ENCODE peak calls at places on chromosome 9, in five cellular contexts. One of them, this sample, is unnamed.

GRCh38 chr9:109483771-109484442 is 14.2 kb downstream of the PTPN3 start:
- DNase-seq in mucosa of gallbladder: no peak
- DNase-seq in SJSA1: no peak
- DNase-seq in naive B cell: no peak
- DNase-seq in activated T-cell treated with anti-CD3 and anti-CD28 coated beads, Interleukin-2, amount 50 U/mL, for 4 hours: no peak
- DNase-seq in this sample: no peak

GRCh38 chr9:86838883-86839497 is 108.3 kb downstream of the GAS1 start:
- DNase-seq in mucosa of gallbladder: no peak
- DNase-seq in SJSA1: no peak
- DNase-seq in naive B cell: no peak
- DNase-seq in activated T-cell treated with anti-CD3 and anti-CD28 coated beads, Interleukin-2, amount 50 U/mL, for 4 hours: no peak
- DNase-seq in this sample: no peak

GRCh38 chr9:126471084-126471611 is 142.6 kb upstream of the LMX1B start:
- DNase-seq in mucosa of gallbladder: peak
- DNase-seq in SJSA1: peak
- DNase-seq in naive B cell: peak
- DNase-seq in activated T-cell treated with anti-CD3 and anti-CD28 coated beads, Interleukin-2, amount 50 U/mL, for 4 hours: peak
- DNase-seq in this sample: no peak

GRCh38 chr9:93541581-93542349 is 34.6 kb upstream of the PHF2 start:
- DNase-seq in mucosa of gallbladder: no peak
- DNase-seq in SJSA1: no peak
- DNase-seq in naive B cell: no peak
- DNase-seq in activated T-cell treated with anti-CD3 and anti-CD28 coated beads, Interleukin-2, amount 50 U/mL, for 4 hours: no peak
- DNase-seq in this sample: no peak

GRCh38 chr9:127506117-127506813 is 55.0 kb downstream of the LRSAM1 start:
- DNase-seq in mucosa of gallbladder: no peak
- DNase-seq in SJSA1: no peak
- DNase-seq in naive B cell: no peak
- DNase-seq in activated T-cell treated with anti-CD3 and anti-CD28 coated beads, Interleukin-2, amount 50 U/mL, for 4 hours: no peak
- DNase-seq in this sample: no peak

GRCh38 chr9:98983295-98984268 is 39.9 kb downstream of the COL15A1 start:
- DNase-seq in mucosa of gallbladder: no peak
- DNase-seq in SJSA1: peak
- DNase-seq in naive B cell: no peak
- DNase-seq in activated T-cell treated with anti-CD3 and anti-CD28 coated beads, Interleukin-2, amount 50 U/mL, for 4 hours: no peak
- DNase-seq in this sample: peak

GRCh38 chr9:133238272-133238850 is 29.3 kb upstream of the OBP2B start:
- DNase-seq in mucosa of gallbladder: peak
- DNase-seq in SJSA1: no peak
- DNase-seq in naive B cell: peak
- DNase-seq in activated T-cell treated with anti-CD3 and anti-CD28 coated beads, Interleukin-2, amount 50 U/mL, for 4 hours: peak
- DNase-seq in this sample: peak

GRCh38 chr9:87322840-87323635 is 174.6 kb upstream of the DAPK1 start:
- DNase-seq in mucosa of gallbladder: no peak
- DNase-seq in SJSA1: no peak
- DNase-seq in naive B cell: no peak
- DNase-seq in activated T-cell treated with anti-CD3 and anti-CD28 coated beads, Interleukin-2, amount 50 U/mL, for 4 hours: no peak
- DNase-seq in this sample: no peak

GRCh38 chr9:7086389-7086788 is 328.6 kb downstream of the KDM4C start:
- DNase-seq in mucosa of gallbladder: no peak
- DNase-seq in SJSA1: no peak
- DNase-seq in naive B cell: no peak
- DNase-seq in activated T-cell treated with anti-CD3 and anti-CD28 coated beads, Interleukin-2, amount 50 U/mL, for 4 hours: no peak
- DNase-seq in this sample: no peak

GRCh38 chr9:137174722-137175293 is 3.0 kb upstream of the TMEM210 start:
- DNase-seq in mucosa of gallbladder: no peak
- DNase-seq in SJSA1: no peak
- DNase-seq in naive B cell: no peak
- DNase-seq in activated T-cell treated with anti-CD3 and anti-CD28 coated beads, Interleukin-2, amount 50 U/mL, for 4 hours: peak
- DNase-seq in this sample: no peak

GRCh38 chr9:29285818-29286217 is 1712.5 kb upstream of the C9orf72 start:
- DNase-seq in mucosa of gallbladder: no peak
- DNase-seq in SJSA1: no peak
- DNase-seq in naive B cell: no peak
- DNase-seq in activated T-cell treated with anti-CD3 and anti-CD28 coated beads, Interleukin-2, amount 50 U/mL, for 4 hours: no peak
- DNase-seq in this sample: no peak

GRCh38 chr9:91059713-91060112 is 258.1 kb downstream of the SYK start:
- DNase-seq in mucosa of gallbladder: no peak
- DNase-seq in SJSA1: peak
- DNase-seq in naive B cell: no peak
- DNase-seq in activated T-cell treated with anti-CD3 and anti-CD28 coated beads, Interleukin-2, amount 50 U/mL, for 4 hours: no peak
- DNase-seq in this sample: no peak

GRCh38 chr9:33868430-33869000 is 51.6 kb downstream of the UBE2R2 start:
- DNase-seq in mucosa of gallbladder: no peak
- DNase-seq in SJSA1: no peak
- DNase-seq in naive B cell: no peak
- DNase-seq in activated T-cell treated with anti-CD3 and anti-CD28 coated beads, Interleukin-2, amount 50 U/mL, for 4 hours: no peak
- DNase-seq in this sample: no peak

GRCh38 chr9:116891438-116891837 is 204.3 kb downstream of the TRIM32 start:
- DNase-seq in mucosa of gallbladder: no peak
- DNase-seq in SJSA1: no peak
- DNase-seq in naive B cell: no peak
- DNase-seq in activated T-cell treated with anti-CD3 and anti-CD28 coated beads, Interleukin-2, amount 50 U/mL, for 4 hours: no peak
- DNase-seq in this sample: no peak

GRCh38 chr9:136232964-136233363 is 12.6 kb downstream of the QSOX2 start:
- DNase-seq in mucosa of gallbladder: no peak
- DNase-seq in SJSA1: no peak
- DNase-seq in naive B cell: no peak
- DNase-seq in activated T-cell treated with anti-CD3 and anti-CD28 coated beads, Interleukin-2, amount 50 U/mL, for 4 hours: no peak
- DNase-seq in this sample: no peak

GRCh38 chr9:128153947-128154695 is 4.9 kb downstream of the LCN2 start:
- DNase-seq in mucosa of gallbladder: no peak
- DNase-seq in SJSA1: no peak
- DNase-seq in naive B cell: no peak
- DNase-seq in activated T-cell treated with anti-CD3 and anti-CD28 coated beads, Interleukin-2, amount 50 U/mL, for 4 hours: no peak
- DNase-seq in this sample: no peak

GRCh38 chr9:2158729-2159128 is 143.6 kb downstream of the SMARCA2 start:
- DNase-seq in mucosa of gallbladder: no peak
- DNase-seq in SJSA1: no peak
- DNase-seq in naive B cell: no peak
- DNase-seq in activated T-cell treated with anti-CD3 and anti-CD28 coated beads, Interleukin-2, amount 50 U/mL, for 4 hours: no peak
- DNase-seq in this sample: no peak

This sample was measured in smooth muscle cell of the brain vasculature.